ENCODE peak calls at places on chromosomes 4 and X, in eight cellular contexts. T is right atrium auricular region, C is psoas muscle, F is Karpas-422, M is astrocyte, X is heart right ventricle, N is suprapubic skin, L is body of pancreas. K is an unnamed sample.

GRCh38 chr4:94623507-94623906 is 134.2 kb upstream of the BMPR1B start:
- DNase-seq in M (no peak), X (no peak), L (no peak), F (no peak), C (no peak), N (no peak), T (no peak), K (no peak)

GRCh38 chrX:139890991-139891700 is 41.7 kb downstream of the ATP11C start:
- DNase-seq in F (no peak), M (peak; percentile 70), T (no peak), N (no peak), X (no peak), C (no peak), L (no peak), K (no peak)

GRCh38 chrX:95956780-95957179 is 727.9 kb upstream of the DIAPH2 start:
- DNase-seq in N (no peak), F (no peak), M (no peak), C (no peak), X (no peak), T (no peak), L (no peak), K (no peak)

GRCh38 chr4:139282375-139283075 is 2.5 kb upstream of the MGARP start:
- DNase-seq in T (no peak), F (no peak), N (no peak), X (no peak), L (no peak), M (peak; percentile 82), C (no peak), K (no peak)

GRCh38 chr4:180808862-180809261 is 1434.3 kb upstream of the TENM3 start:
- DNase-seq in C (no peak), X (no peak), N (no peak), L (no peak), M (peak; percentile 34), T (no peak), F (no peak), K (no peak)

GRCh38 chrX:116198235-116198634 is 27.7 kb downstream of the AGTR2 start:
- DNase-seq in T (no peak), L (no peak), M (no peak), C (no peak), N (no peak), F (no peak), X (no peak), K (no peak)

GRCh38 chr4:131370846-131371245 is 1778.2 kb upstream of the PCDH10 start:
- DNase-seq in L (no peak), F (no peak), C (no peak), M (no peak), N (no peak), T (no peak), X (no peak), K (no peak)

GRCh38 chrX:1450381-1451161 is 2.1 kb downstream of the ASMTL start:
- DNase-seq in M (no peak), N (peak; percentile 69), C (no peak), T (no peak), X (no peak), L (no peak), F (no peak), K (peak; percentile 11)

GRCh38 chr4:1809754-1810502 is 16.8 kb downstream of the FGFR3 start:
- DNase-seq in T (no peak), X (peak; percentile 69), C (peak; percentile 59), L (peak; percentile 71), N (no peak), F (peak; percentile 92), M (no peak), K (peak; percentile 51)

GRCh38 chr4:94525993-94526740 is 74.4 kb downstream of the PDLIM5 start:
- DNase-seq in N (no peak), T (no peak), X (no peak), C (no peak), M (peak; percentile 72), L (no peak), F (no peak), K (no peak)

GRCh38 chrX:70196961-70197805 is 19.9 kb downstream of the DGAT2L6 start:
- DNase-seq in X (no peak), C (no peak), N (peak; percentile 74), L (peak; percentile 56), T (no peak), M (no peak), F (peak; percentile 93), K (peak; percentile 68)

GRCh38 chrX:39758791-39759525 is 338.8 kb downstream of the BCOR start:
- DNase-seq in M (peak; percentile 26), N (no peak), X (peak; percentile 32), C (no peak), L (no peak), F (peak; percentile 31), T (no peak), K (peak; percentile 35)

GRCh38 chr4:16217300-16218051 is 8.8 kb downstream of the TAPT1 start:
- DNase-seq in F (no peak), X (no peak), T (no peak), L (no peak), M (no peak), C (no peak), N (no peak), K (no peak)
- H3K27ac ChIP-seq in F (no peak overlapping the region), X (no peak overlapping the region), T (no peak overlapping the region), L (no peak overlapping the region), M (no peak overlapping the region), C (no peak overlapping the region), N (no peak overlapping the region), K (no peak overlapping the region)

GRCh38 chr4:68256284-68256683 is 10.8 kb upstream of the TMPRSS11B start:
- DNase-seq in X (no peak), N (no peak), T (no peak), M (peak; percentile 16), F (no peak), L (no peak), C (no peak), K (no peak)
- H3K4me1 ChIP-seq in X (no peaks in the 10 kb centered on the region), N (no peaks in the 10 kb centered on the region), T (no peaks in the 10 kb centered on the region), M (no peaks in the 10 kb centered on the region), F (no peaks in the 10 kb centered on the region), L (no peaks in the 10 kb centered on the region), C (no peaks in the 10 kb centered on the region), K (no peaks in the 10 kb centered on the region)

DNA sequence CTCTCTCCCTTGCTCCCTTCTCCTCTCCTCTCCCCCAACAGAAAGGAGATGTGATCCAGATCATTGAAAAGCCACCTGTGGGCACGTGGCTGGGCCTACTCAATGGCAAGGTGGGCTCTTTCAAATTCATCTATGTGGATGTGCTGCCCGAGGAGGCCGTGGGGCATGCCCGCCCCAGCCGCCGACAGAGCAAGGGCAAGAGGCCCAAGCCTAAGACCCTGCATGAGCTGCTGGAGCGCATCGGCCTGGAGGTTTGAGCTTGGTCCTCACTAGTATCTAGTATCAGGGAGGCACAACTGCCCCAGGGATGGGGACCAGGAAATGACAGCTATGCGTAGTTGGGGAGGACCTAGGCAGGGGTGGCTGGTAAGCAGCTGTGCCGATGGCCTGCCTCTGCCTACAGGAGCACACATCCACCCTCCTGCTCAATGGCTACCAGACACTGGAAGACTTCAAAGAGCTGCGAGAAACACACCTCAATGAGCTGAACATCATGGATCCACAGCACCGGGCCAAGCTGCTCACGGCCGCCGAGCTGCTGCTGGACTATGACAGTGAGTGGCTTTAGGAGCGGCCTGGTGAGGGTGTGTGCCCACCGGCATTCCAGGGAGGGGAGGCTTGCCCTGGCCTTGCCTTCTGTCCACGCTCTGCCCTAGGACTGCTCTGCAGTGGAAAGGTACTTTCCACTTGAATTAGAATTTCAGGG is 13.0 kb downstream of the SASH3 start:
- DNase-seq in C (no peak), F (no peak), N (no peak), X (no peak), T (no peak), M (no peak), L (no peak), K (no peak)
- H3K27ac ChIP-seq in C (no peak overlapping the region), F (no peak overlapping the region), N (no peak overlapping the region), X (no peak overlapping the region), T (no peak overlapping the region), M (no peak overlapping the region), L (no peak overlapping the region), K (no peak overlapping the region)

GRCh38 chr4:98608343-98608742 is 50.1 kb downstream of the TSPAN5 start:
- DNase-seq in M (no peak), L (no peak), X (no peak), C (no peak), T (no peak), N (no peak), F (no peak), K (no peak)
- H3K4me1 ChIP-seq in M (peaks cover 55% of the 10 kb centered on the region), L (no peaks in the 10 kb centered on the region), X (no peaks in the 10 kb centered on the region), C (no peaks in the 10 kb centered on the region), T (no peaks in the 10 kb centered on the region), N (peaks cover 18% of the 10 kb centered on the region), F (no peaks in the 10 kb centered on the region), K (peaks cover 19% of the 10 kb centered on the region)

GRCh38 chr4:185179488-185179887 is 24.3 kb downstream of the CFAP97 start:
- DNase-seq in X (no peak), N (no peak), M (no peak), C (no peak), L (no peak), T (no peak), F (no peak), K (no peak)

GRCh38 chr4:185186769-185187168 is 17.0 kb downstream of the CFAP97 start:
- DNase-seq in T (no peak), F (no peak), X (no peak), C (no peak), M (no peak), L (no peak), N (no peak), K (no peak)

GRCh38 chr4:185182196-185182595 is 21.6 kb downstream of the CFAP97 start:
- DNase-seq in N (no peak), C (no peak), T (no peak), X (no peak), F (no peak), L (no peak), M (no peak), K (no peak)

DNA sequence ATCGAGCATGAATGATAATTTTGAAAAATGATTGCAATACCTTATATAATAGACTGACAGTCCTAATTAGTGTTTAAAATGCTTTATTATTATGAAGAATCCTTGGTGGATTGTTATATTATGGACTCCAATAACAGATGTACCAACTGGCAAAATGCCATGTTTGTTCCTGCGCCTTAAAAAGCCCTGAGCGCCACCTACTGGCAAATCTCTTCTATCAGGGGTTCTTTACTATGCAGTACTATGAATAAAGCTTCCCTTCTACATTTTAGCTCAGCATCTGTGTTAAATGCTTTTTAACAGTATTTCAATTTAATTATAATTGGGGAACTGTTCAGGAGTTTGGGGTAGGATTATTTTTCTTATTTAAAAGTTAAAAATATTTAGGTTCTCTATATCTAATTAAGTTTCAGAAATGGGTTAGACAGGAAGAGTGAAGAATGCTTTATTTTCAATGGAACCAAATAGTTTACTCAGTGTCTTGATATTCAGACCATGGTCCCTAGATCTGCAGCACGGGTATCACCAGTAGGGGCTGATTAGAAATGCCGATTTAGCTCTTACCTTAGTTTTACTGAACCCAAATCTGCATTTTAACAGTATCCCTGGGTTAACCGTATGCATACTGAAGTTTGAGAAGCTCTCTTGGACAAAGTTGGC is 20.0 kb downstream of the CFAP97 start:
- DNase-seq in X (peak; percentile 37), C (peak; percentile 59), T (peak; percentile 84), M (peak; percentile 75), N (peak; percentile 91), L (peak; percentile 93), F (peak; percentile 89), K (peak; percentile 96)
- H3K27ac ChIP-seq in X (no peak overlapping the region), C (no peak overlapping the region), T (no peak overlapping the region), M (no peak overlapping the region), N (no peak overlapping the region), L (no peak overlapping the region), F (no peak overlapping the region), K (no peak overlapping the region)

GRCh38 chr4:152663203-152664066 is 16.4 kb downstream of the TMEM154 start:
- DNase-seq in C (no peak), N (no peak), F (peak; percentile 84), X (no peak), T (no peak), L (no peak), M (no peak), K (no peak)
- H3K4me1 ChIP-seq in C (no peaks in the 10 kb centered on the region), N (no peaks in the 10 kb centered on the region), F (peaks cover 24% of the 10 kb centered on the region), X (no peaks in the 10 kb centered on the region), T (no peaks in the 10 kb centered on the region), L (no peaks in the 10 kb centered on the region), M (no peaks in the 10 kb centered on the region), K (no peaks in the 10 kb centered on the region)

GRCh38 chrX:40773809-40774208 is 38.5 kb upstream of the MED14 start:
- DNase-seq in M (peak; percentile 51), T (no peak), F (no peak), N (no peak), X (no peak), C (no peak), L (no peak), K (no peak)
- H3K27ac ChIP-seq in M (peak overlapping the region; percentile 46), T (no peak overlapping the region), F (no peak overlapping the region), N (no peak overlapping the region), X (no peak overlapping the region), C (no peak overlapping the region), L (no peak overlapping the region), K (no peak overlapping the region)